ENCODE peak calls at places on chromosomes 4 and X, in nine cellular contexts. B, M, E, N, G, X, C, Q and Z are unnamed samples.

GRCh38 chr4:114087596-114088230 is 108.3 kb upstream of the ARSJ start:
- DNase-seq in N (no peak), B (no peak), Q (no peak), C (peak; percentile 21), E (no peak), X (peak; percentile 83), G (no peak), M (peak; percentile 10), Z (no peak)

GRCh38 chrX:136143714-136144113 is 3.6 kb upstream of the FHL1 start:
- DNase-seq in N (peak; percentile 10), G (peak; percentile 49), E (no peak), C (no peak), M (no peak), X (no peak), Q (no peak), B (no peak), Z (no peak)

GRCh38 chrX:47384502-47384901 is 14.1 kb downstream of the ZNF157 start:
- DNase-seq in E (peak; percentile 61), C (peak; percentile 49), G (peak; percentile 26), N (peak; percentile 71), Q (peak; percentile 75), X (peak; percentile 65), B (peak; percentile 27), M (peak; percentile 51), Z (no peak)

GRCh38 chrX:150942958-150943594 is 40.1 kb upstream of the HMGB3 start:
- DNase-seq in C (no peak), M (no peak), X (peak; percentile 5), B (no peak), G (no peak), Q (no peak), N (no peak), E (peak; percentile 38), Z (no peak)

GRCh38 chrX:16725067-16725466 is 5.7 kb downstream of the SYAP1 start:
- DNase-seq in G (no peak), M (no peak), E (no peak), B (no peak), N (no peak), X (no peak), C (no peak), Q (no peak), Z (no peak)

GRCh38 chr4:35934370-35934981 is 309.8 kb downstream of the ARAP2 start:
- DNase-seq in G (peak; percentile 54), N (no peak), C (no peak), E (no peak), B (no peak), X (peak; percentile 30), Q (peak; percentile 36), M (peak; percentile 62), Z (no peak)

GRCh38 chrX:149185087-149185486 is 320.0 kb downstream of the IDS start:
- DNase-seq in N (no peak), Q (peak; percentile 15), C (no peak), E (no peak), G (no peak), B (no peak), M (no peak), X (peak; percentile 35), Z (no peak)

GRCh38 chr4:848307-848691 is 22.4 kb upstream of the CPLX1 start:
- DNase-seq in B (no peak), Q (no peak), E (no peak), X (no peak), G (no peak), C (no peak), N (no peak), M (no peak), Z (peak; percentile 37)

GRCh38 chr4:48237996-48238645 is 31.5 kb downstream of the TEC start:
- DNase-seq in Q (peak; percentile 80), C (no peak), G (peak; percentile 27), B (no peak), M (no peak), N (no peak), E (no peak), X (no peak), Z (no peak)

GRCh38 chrX:134794692-134795091 is 136.4 kb upstream of the PLAC1 start:
- DNase-seq in E (no peak), M (no peak), X (peak; percentile 37), Q (no peak), C (no peak), G (no peak), N (no peak), B (no peak), Z (no peak)

GRCh38 chrX:82087699-82088098 is 885.8 kb downstream of the SH3BGRL start:
- DNase-seq in E (peak; percentile 1), N (no peak), M (no peak), G (no peak), Q (no peak), B (no peak), X (no peak), C (no peak), Z (no peak)

GRCh38 chr4:48944659-48945290 is 38.2 kb upstream of the OCIAD2 start:
- DNase-seq in Q (peak; percentile 80), X (no peak), G (peak; percentile 33), B (no peak), N (peak; percentile 69), E (no peak), C (no peak), M (no peak), Z (no peak)

GRCh38 chr4:171794528-171794927 is 18.7 kb upstream of the GALNTL6 start:
- DNase-seq in E (no peak), X (no peak), N (no peak), G (no peak), C (no peak), M (no peak), Q (no peak), B (no peak), Z (no peak)

GRCh38 chr4:186204103-186204559 is 12.8 kb downstream of the CYP4V2 start:
- DNase-seq in M (peak; percentile 25), E (no peak), C (peak; percentile 55), N (peak; percentile 73), X (no peak), G (no peak), Q (peak; percentile 71), B (no peak), Z (no peak)

GRCh38 chr4:117064297-117064696 is 21.1 kb downstream of the TRAM1L1 start:
- DNase-seq in G (no peak), M (no peak), Q (no peak), E (no peak), X (peak; percentile 19), C (no peak), B (no peak), N (no peak), Z (no peak)

GRCh38 chr4:4327652-4328121 is 37.6 kb downstream of the ZBTB49 start:
- DNase-seq in X (peak; percentile 30), M (no peak), B (peak; percentile 28), N (no peak), C (no peak), Q (peak; percentile 9), G (no peak), E (no peak), Z (no peak)